ENCODE peak calls at places on chromosomes 4 and X, in seven cellular contexts. N is transverse colon, M is mucosa of gallbladder, O is M059J, X is GM12865, H is EH, B is substantia nigra. I is an unnamed sample.
A peak's percentile ranks its signal among the peaks of the same experiment; 100 is the strongest.

GRCh38 chrX:94633237-94633636 is 959.2 kb downstream of the FAM133A start:
- DNase-seq in N (no peak), M (no peak), O (no peak), X (no peak), H (no peak), B (no peak), I (no peak)

GRCh38 chr4:137116144-137116543 is 416.1 kb downstream of the PCDH18 start:
- DNase-seq in N (no peak), M (no peak), O (peak; percentile 2), X (no peak), H (no peak), B (no peak), I (no peak)

GRCh38 chrX:93977641-93978040 is 303.6 kb downstream of the FAM133A start:
- DNase-seq in N (no peak), M (no peak), O (no peak), X (no peak), H (no peak), B (no peak), I (no peak)

GRCh38 chrX:142089193-142089592 is 115.9 kb downstream of the MAGEC2 start:
- DNase-seq in N (no peak), M (no peak), O (peak; percentile 29), X (no peak), H (peak; percentile 42), B (no peak), I (no peak)

GRCh38 chr4:107710493-107711459 is 9.3 kb downstream of the PAPSS1 start:
- DNase-seq in N (no peak), M (no peak), O (no peak), X (no peak), H (no peak), B (no peak), I (no peak)

GRCh38 chr4:72568959-72569718 is at the start of gene ADAMTS3:
- DNase-seq in N (peak; percentile 40), M (no peak), O (peak; percentile 33), X (peak; percentile 4), H (peak; percentile 58), B (peak; percentile 0), I (peak; percentile 54)

GRCh38 chrX:96615448-96615847 is 69.2 kb upstream of the DIAPH2 start:
- DNase-seq in N (no peak), M (no peak), O (no peak), X (no peak), H (no peak), B (no peak), I (no peak)

GRCh38 chrX:137926090-137926489 is 360.2 kb downstream of the ZIC3 start:
- DNase-seq in N (no peak), M (no peak), O (no peak), X (peak; percentile 1), H (no peak), B (no peak), I (no peak)

GRCh38 chr4:95107635-95108034 is 349.9 kb downstream of the BMPR1B start:
- DNase-seq in N (no peak), M (peak; percentile 84), O (peak; percentile 17), X (no peak), H (no peak), B (no peak), I (no peak)

GRCh38 chr4:169774466-169775445 is 17.0 kb upstream of the HPF1 start:
- DNase-seq in N (no peak), M (no peak), O (no peak), X (peak; percentile 28), H (no peak), B (peak; percentile 1), I (no peak)

GRCh38 chr4:160026720-160027119 is 923.8 kb downstream of the RAPGEF2 start:
- DNase-seq in N (no peak), M (no peak), O (peak; percentile 60), X (no peak), H (no peak), B (no peak), I (no peak)

GRCh38 chrX:94901849-94902248 is 1227.8 kb downstream of the FAM133A start:
- DNase-seq in N (no peak), M (no peak), O (no peak), X (no peak), H (no peak), B (no peak), I (no peak)

GRCh38 chrX:39639871-39640270 is 457.9 kb downstream of the BCOR start:
- DNase-seq in N (no peak), M (no peak), O (no peak), X (no peak), H (no peak), B (no peak), I (no peak)

GRCh38 chrX:140507223-140507981 is 2.5 kb upstream of the SOX3 start:
- DNase-seq in N (no peak), M (no peak), O (peak; percentile 77), X (no peak), H (no peak), B (no peak), I (no peak)

GRCh38 chr4:7944568-7945220 is 5.0 kb upstream of the AFAP1 start:
- DNase-seq in N (no peak), M (no peak), O (no peak), X (no peak), H (peak; percentile 62), B (no peak), I (no peak)

GRCh38 chr4:48832571-48832970 is 1.7 kb downstream of the OCIAD1 start:
- DNase-seq in N (no peak), M (no peak), O (no peak), X (no peak), H (no peak), B (no peak), I (no peak)

GRCh38 chrX:18574591-18574990 is 97.3 kb downstream of the RS1 start:
- DNase-seq in N (no peak), M (peak; percentile 12), O (peak; percentile 72), X (no peak), H (peak; percentile 83), B (no peak), I (no peak)

GRCh38 chr4:15895517-15895916 is 43.0 kb downstream of the FGFBP1 start:
- DNase-seq in N (no peak), M (no peak), O (no peak), X (no peak), H (peak; percentile 2), B (no peak), I (no peak)

GRCh38 chr4:36037127-36037526 is 207.2 kb downstream of the ARAP2 start:
- DNase-seq in N (no peak), M (no peak), O (no peak), X (no peak), H (no peak), B (no peak), I (no peak)

GRCh38 chrX:16671005-16671404 is 21.0 kb downstream of the S100G start:
- DNase-seq in N (no peak), M (no peak), O (peak; percentile 58), X (peak; percentile 18), H (peak; percentile 67), B (no peak), I (peak; percentile 11)

GRCh38 chr4:100100985-100101384 is 89.3 kb downstream of the DDIT4L start:
- DNase-seq in N (no peak), M (no peak), O (no peak), X (peak; percentile 9), H (peak; percentile 7), B (no peak), I (no peak)

GRCh38 chr4:113467581-113467980 is 294.0 kb downstream of the CAMK2D start:
- DNase-seq in N (no peak), M (no peak), O (peak; percentile 74), X (no peak), H (peak; percentile 70), B (no peak), I (no peak)

I was measured in D721Med.